ENCODE peak calls at places on chromosomes 2 and 18, in five cellular contexts. X is PC-3, A is K562, N is GM12878, O is HepG2. T is an unnamed sample.

GRCh38 chr2:25306767-25307368 is 34.9 kb downstream of the DNMT3A start:
- DNase-seq in X (no peak), A (no peak), N (no peak), O (no peak), T (no peak)

GRCh38 chr2:241895732-241896641 is 26.5 kb downstream of the RTP5 start:
- DNase-seq in X (peak), A (no peak), N (no peak), O (no peak), T (no peak)

GRCh38 chr2:181072486-181072885 is 92.1 kb downstream of the UBE2E3 start:
- DNase-seq in X (no peak), A (no peak), N (no peak), O (no peak), T (no peak)

GRCh38 chr18:76462326-76462694 is 32.7 kb downstream of the ZNF516 start:
- DNase-seq in X (no peak), A (peak), N (no peak), O (no peak), T (no peak)

GRCh38 chr18:11695736-11696135 is 6.7 kb downstream of the GNAL start:
- DNase-seq in X (no peak), A (no peak), N (no peak), O (no peak), T (no peak)

GRCh38 chr18:59268722-59269562 is 4.3 kb downstream of the RAX start:
- DNase-seq in X (peak), A (peak), N (no peak), O (peak), T (no peak)

GRCh38 chr18:51153659-51154371 is 43.7 kb downstream of the MEX3C start:
- DNase-seq in X (no peak), A (no peak), N (peak), O (no peak), T (no peak)

GRCh38 chr2:32683520-32684086 is 55.8 kb downstream of the TTC27 start:
- DNase-seq in X (no peak), A (no peak), N (no peak), O (no peak), T (no peak)

DNA sequence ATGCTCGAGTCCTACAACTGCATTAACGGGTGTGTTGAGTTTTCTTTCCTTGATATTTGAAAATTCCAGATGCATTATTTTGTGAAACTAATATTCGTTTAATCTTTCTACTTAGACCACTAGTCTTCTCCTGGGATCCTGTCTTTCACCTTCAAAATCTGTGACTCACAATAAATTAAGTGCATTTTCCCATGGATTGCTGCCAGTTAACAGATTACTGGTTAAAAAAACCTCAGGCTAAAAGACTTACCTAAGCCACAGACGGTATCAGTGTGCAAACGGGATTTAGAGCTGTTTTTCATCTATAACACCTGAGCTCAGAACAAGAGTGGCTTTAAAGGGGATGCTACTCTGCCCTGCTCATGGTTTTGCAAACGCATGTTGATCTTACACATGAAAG is 10.2 kb downstream of the FECH start:
- DNase-seq in X (peak), A (no peak), N (no peak), O (no peak), T (no peak)
- H3K27ac ChIP-seq in X (no peak), A (no peak), N (no peak), O (no peak), T (no peak)

GRCh38 chr2:7096726-7097352 is 179.6 kb downstream of the RNF144A start:
- DNase-seq in X (no peak), A (no peak), N (no peak), O (no peak), T (no peak)
- H3K4me2 ChIP-seq in X (peak), A (no peak), N (no peak), O (no peak), T (no peak)

GRCh38 chr2:103172821-103173220 is 411.0 kb downstream of the TMEM182 start:
- DNase-seq in X (no peak), A (no peak), N (no peak), O (no peak), T (no peak)

GRCh38 chr2:103165836-103166235 is 404.0 kb downstream of the TMEM182 start:
- DNase-seq in X (no peak), A (no peak), N (no peak), O (no peak), T (no peak)

GRCh38 chr2:103169856-103170255 is 408.0 kb downstream of the TMEM182 start:
- DNase-seq in X (no peak), A (no peak), N (no peak), O (no peak), T (no peak)

GRCh38 chr2:103166406-103167324 is 404.8 kb downstream of the TMEM182 start:
- DNase-seq in X (no peak), A (no peak), N (no peak), O (peak), T (no peak)

GRCh38 chr2:103167599-103167998 is 405.8 kb downstream of the TMEM182 start:
- DNase-seq in X (no peak), A (no peak), N (no peak), O (no peak), T (no peak)
- H3K27ac ChIP-seq in X (no peak), A (no peak), N (no peak), O (no peak), T (no peak)

GRCh38 chr18:54148678-54149077 is 75.8 kb downstream of the MBD2 start:
- DNase-seq in X (no peak), A (no peak), N (no peak), O (no peak), T (no peak)
- H3K4me2 ChIP-seq in X (peak), A (no peak), N (peak), O (no peak), T (peak)

GRCh38 chr2:169693344-169693743 is 861 bp downstream of the CFAP210 start:
- DNase-seq in X (peak), A (no peak), N (no peak), O (peak), T (no peak)
- H3K27ac ChIP-seq in X (no peak), A (no peak), N (no peak), O (peak), T (no peak)

DNA sequence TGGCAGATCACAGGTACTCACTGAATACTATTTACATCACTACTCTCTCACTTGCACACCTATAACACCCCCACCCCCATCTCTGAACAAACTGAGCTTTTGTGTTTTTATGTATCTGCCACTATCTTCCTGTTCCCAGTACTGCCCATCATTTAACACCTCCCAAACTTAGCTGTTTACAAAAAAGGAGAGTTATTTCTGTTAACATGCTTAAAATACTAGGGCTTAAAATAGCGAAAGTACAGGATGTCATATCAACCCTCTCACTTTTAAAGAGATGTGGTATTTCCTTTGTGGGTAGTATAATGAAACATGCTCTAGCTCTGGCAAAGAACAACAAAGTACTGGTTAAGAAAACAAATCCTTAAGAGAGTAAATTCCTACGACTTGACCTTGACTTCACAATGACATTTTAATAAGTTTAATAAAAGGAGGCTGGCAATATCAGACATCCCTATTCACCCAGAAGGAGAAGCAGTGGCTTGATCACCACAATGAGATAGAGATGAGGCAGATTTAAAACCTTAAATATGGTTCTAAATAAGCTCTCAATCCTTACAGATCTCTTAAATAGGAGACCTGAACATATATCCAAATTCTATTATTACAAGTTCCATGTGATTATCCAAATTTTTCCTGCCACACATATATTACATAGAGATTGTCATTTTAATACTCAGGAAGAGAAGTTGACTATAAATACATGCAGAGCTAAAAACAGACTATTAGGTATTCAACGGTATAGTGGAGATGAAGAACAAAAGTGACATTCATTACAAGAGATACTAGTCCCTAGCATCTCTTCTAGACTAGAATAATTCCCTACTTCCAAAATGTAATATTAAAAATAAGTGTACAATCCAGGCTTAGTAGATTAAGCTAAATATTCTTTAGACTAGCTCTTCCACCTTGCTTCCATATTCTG is 36.9 kb downstream of the TRAK2 start:
- DNase-seq in X (no peak), A (no peak), N (peak), O (no peak), T (no peak)
- H3K4me2 ChIP-seq in X (no peak), A (no peak), N (peak), O (no peak), T (no peak)